ENCODE peak calls at places on chromosome 13, in six cellular contexts. One of them, this sample, is unnamed.

GRCh38 chr13:36344173-36344572 is 2.0 kb downstream of the SPART start:
- DNase-seq in right lobe of liver: no peak
- DNase-seq in lower lobe of right lung: no peak
- DNase-seq in ascending aorta: no peak
- DNase-seq in stomach: no peak
- DNase-seq in pancreas: no peak
- DNase-seq in this sample: no peak

GRCh38 chr13:57666554-57666953 is 35.0 kb downstream of the PCDH17 start:
- DNase-seq in pancreas: no peak
- DNase-seq in ascending aorta: no peak
- DNase-seq in stomach: no peak
- DNase-seq in lower lobe of right lung: no peak
- DNase-seq in right lobe of liver: no peak
- DNase-seq in this sample: no peak

GRCh38 chr13:98791611-98792010 is 39.1 kb upstream of the SLC15A1 start:
- DNase-seq in stomach: no peak
- DNase-seq in lower lobe of right lung: no peak
- DNase-seq in right lobe of liver: no peak
- DNase-seq in ascending aorta: no peak
- DNase-seq in pancreas: no peak
- DNase-seq in this sample: no peak

GRCh38 chr13:83752141-83752540 is 130.1 kb downstream of the SLITRK1 start:
- DNase-seq in right lobe of liver: no peak
- DNase-seq in ascending aorta: no peak
- DNase-seq in lower lobe of right lung: no peak
- DNase-seq in pancreas: no peak
- DNase-seq in stomach: no peak
- DNase-seq in this sample: no peak

GRCh38 chr13:42696191-42696590 is 85.2 kb upstream of the FAM216B start:
- DNase-seq in ascending aorta: no peak
- DNase-seq in stomach: no peak
- DNase-seq in lower lobe of right lung: no peak
- DNase-seq in right lobe of liver: no peak
- DNase-seq in pancreas: no peak
- DNase-seq in this sample: no peak

GRCh38 chr13:94157705-94158218 is 321.7 kb downstream of the DCT start:
- DNase-seq in right lobe of liver: no peak
- DNase-seq in lower lobe of right lung: no peak
- DNase-seq in ascending aorta: no peak
- DNase-seq in pancreas: no peak
- DNase-seq in stomach: no peak
- DNase-seq in this sample: no peak

GRCh38 chr13:60226507-60226906 is 62.8 kb upstream of the DIAPH3 start:
- DNase-seq in pancreas: peak; percentile 8
- DNase-seq in right lobe of liver: no peak
- DNase-seq in stomach: no peak
- DNase-seq in ascending aorta: no peak
- DNase-seq in lower lobe of right lung: no peak
- DNase-seq in this sample: no peak

GRCh38 chr13:45879666-45880065 is 28.1 kb upstream of the SIAH3 start:
- DNase-seq in stomach: peak; percentile 48
- DNase-seq in ascending aorta: no peak
- DNase-seq in lower lobe of right lung: no peak
- DNase-seq in pancreas: no peak
- DNase-seq in right lobe of liver: peak; percentile 66
- DNase-seq in this sample: peak; percentile 70

GRCh38 chr13:90239130-90239529 is 1108.4 kb upstream of the MIR17HG start:
- DNase-seq in stomach: no peak
- DNase-seq in right lobe of liver: no peak
- DNase-seq in ascending aorta: no peak
- DNase-seq in lower lobe of right lung: no peak
- DNase-seq in pancreas: no peak
- DNase-seq in this sample: no peak

GRCh38 chr13:51912091-51912490 is 50.3 kb downstream of the CCDC70 start:
- DNase-seq in stomach: peak; percentile 50
- DNase-seq in pancreas: peak; percentile 14
- DNase-seq in ascending aorta: no peak
- DNase-seq in right lobe of liver: no peak
- DNase-seq in lower lobe of right lung: no peak
- DNase-seq in this sample: no peak

GRCh38 chr13:98664047-98664446 is 87.1 kb upstream of the STK24 start:
- DNase-seq in pancreas: no peak
- DNase-seq in lower lobe of right lung: no peak
- DNase-seq in ascending aorta: no peak
- DNase-seq in right lobe of liver: peak; percentile 25
- DNase-seq in stomach: no peak
- DNase-seq in this sample: no peak

GRCh38 chr13:110991991-110992508 is 77.2 kb upstream of the ANKRD10 start:
- DNase-seq in right lobe of liver: no peak
- DNase-seq in lower lobe of right lung: no peak
- DNase-seq in pancreas: no peak
- DNase-seq in ascending aorta: no peak
- DNase-seq in stomach: no peak
- DNase-seq in this sample: no peak

GRCh38 chr13:40102854-40103253 is 447.4 kb downstream of the COG6 start:
- DNase-seq in pancreas: no peak
- DNase-seq in ascending aorta: no peak
- DNase-seq in stomach: peak; percentile 52
- DNase-seq in right lobe of liver: no peak
- DNase-seq in lower lobe of right lung: no peak
- DNase-seq in this sample: no peak

GRCh38 chr13:42497798-42498197 is 76.2 kb upstream of the TNFSF11 start:
- DNase-seq in lower lobe of right lung: no peak
- DNase-seq in stomach: no peak
- DNase-seq in right lobe of liver: no peak
- DNase-seq in pancreas: no peak
- DNase-seq in ascending aorta: no peak
- DNase-seq in this sample: no peak

GRCh38 chr13:103625194-103625593 is 559.0 kb upstream of the SLC10A2 start:
- DNase-seq in lower lobe of right lung: no peak
- DNase-seq in pancreas: no peak
- DNase-seq in ascending aorta: no peak
- DNase-seq in right lobe of liver: no peak
- DNase-seq in stomach: no peak
- DNase-seq in this sample: no peak

GRCh38 chr13:114070098-114070799 is 62.2 kb downstream of the RASA3 start:
- DNase-seq in right lobe of liver: no peak
- DNase-seq in pancreas: no peak
- DNase-seq in ascending aorta: no peak
- DNase-seq in lower lobe of right lung: peak; percentile 34
- DNase-seq in stomach: no peak
- DNase-seq in this sample: no peak

GRCh38 chr13:20404488-20405222 is 121.0 kb downstream of the CRYL1 start:
- DNase-seq in pancreas: no peak
- DNase-seq in lower lobe of right lung: no peak
- DNase-seq in stomach: peak; percentile 7
- DNase-seq in ascending aorta: no peak
- DNase-seq in right lobe of liver: no peak
- DNase-seq in this sample: no peak
- H3K4me1 ChIP-seq in pancreas: no peaks in the 10 kb centered on the region
- H3K4me1 ChIP-seq in lower lobe of right lung: no peaks in the 10 kb centered on the region
- H3K4me1 ChIP-seq in stomach: no peaks in the 10 kb centered on the region
- H3K4me1 ChIP-seq in ascending aorta: no peaks in the 10 kb centered on the region
- H3K4me1 ChIP-seq in right lobe of liver: no peaks in the 10 kb centered on the region
- H3K4me1 ChIP-seq in this sample: no peaks in the 10 kb centered on the region

GRCh38 chr13:19978830-19979437 is 20.4 kb downstream of the ZMYM2 start:
- DNase-seq in ascending aorta: no peak
- DNase-seq in stomach: no peak
- DNase-seq in right lobe of liver: no peak
- DNase-seq in lower lobe of right lung: no peak
- DNase-seq in pancreas: no peak
- DNase-seq in this sample: no peak
- H3K4me1 ChIP-seq in ascending aorta: no peaks in the 10 kb centered on the region
- H3K4me1 ChIP-seq in stomach: no peaks in the 10 kb centered on the region
- H3K4me1 ChIP-seq in right lobe of liver: no peaks in the 10 kb centered on the region
- H3K4me1 ChIP-seq in lower lobe of right lung: peaks cover 3% of the 10 kb centered on the region
- H3K4me1 ChIP-seq in pancreas: no peaks in the 10 kb centered on the region
- H3K4me1 ChIP-seq in this sample: peaks cover 6% of the 10 kb centered on the region

GRCh38 chr13:49300716-49301589 is 53.2 kb downstream of the CDADC1 start:
- DNase-seq in ascending aorta: no peak
- DNase-seq in lower lobe of right lung: peak; percentile 57
- DNase-seq in stomach: peak; percentile 41
- DNase-seq in pancreas: no peak
- DNase-seq in right lobe of liver: no peak
- DNase-seq in this sample: peak; percentile 66

GRCh38 chr13:49304356-49304755 is 56.6 kb downstream of the CDADC1 start:
- DNase-seq in pancreas: no peak
- DNase-seq in right lobe of liver: no peak
- DNase-seq in stomach: no peak
- DNase-seq in ascending aorta: no peak
- DNase-seq in lower lobe of right lung: no peak
- DNase-seq in this sample: no peak

GRCh38 chr13:49302222-49302621 is 54.5 kb downstream of the CDADC1 start:
- DNase-seq in stomach: no peak
- DNase-seq in lower lobe of right lung: no peak
- DNase-seq in right lobe of liver: no peak
- DNase-seq in ascending aorta: no peak
- DNase-seq in pancreas: no peak
- DNase-seq in this sample: no peak

GRCh38 chr13:49303533-49304252 is 56.0 kb downstream of the CDADC1 start:
- DNase-seq in ascending aorta: no peak
- DNase-seq in pancreas: peak; percentile 55
- DNase-seq in stomach: peak; percentile 71
- DNase-seq in lower lobe of right lung: no peak
- DNase-seq in right lobe of liver: peak; percentile 58
- DNase-seq in this sample: peak; percentile 24

DNA sequence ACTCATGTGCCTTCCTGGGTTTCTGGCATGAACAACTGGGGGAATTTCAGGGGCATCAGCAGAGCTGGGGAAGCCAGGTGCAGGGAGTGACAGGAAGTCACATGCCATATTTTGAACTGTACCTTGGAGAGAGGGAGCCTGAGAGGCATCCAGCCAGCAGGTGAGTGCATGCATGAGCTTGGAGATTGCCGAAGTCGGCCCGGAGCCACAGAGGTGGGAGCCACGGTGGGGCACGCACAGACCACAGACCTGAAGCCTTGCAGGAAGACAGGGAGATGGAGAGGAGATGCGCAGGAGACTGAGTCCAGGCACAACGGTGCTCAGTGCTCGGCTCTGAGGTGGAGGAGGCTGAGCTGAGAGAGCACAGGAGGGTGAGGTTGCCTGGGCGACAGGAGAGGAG is 55.1 kb downstream of the CDADC1 start:
- DNase-seq in stomach: peak; percentile 55
- DNase-seq in lower lobe of right lung: no peak
- DNase-seq in pancreas: no peak
- DNase-seq in ascending aorta: no peak
- DNase-seq in right lobe of liver: no peak
- DNase-seq in this sample: no peak
- H3K4me1 ChIP-seq in stomach: peaks cover 57% of the 10 kb centered on the region
- H3K4me1 ChIP-seq in lower lobe of right lung: peaks cover 23% of the 10 kb centered on the region
- H3K4me1 ChIP-seq in pancreas: no peaks in the 10 kb centered on the region
- H3K4me1 ChIP-seq in ascending aorta: peaks cover 9% of the 10 kb centered on the region
- H3K4me1 ChIP-seq in right lobe of liver: no peaks in the 10 kb centered on the region
- H3K4me1 ChIP-seq in this sample: peaks cover under 1% of the 10 kb centered on the region

GRCh38 chr13:48583859-48584311 is 51.0 kb upstream of the RCBTB2 start:
- DNase-seq in lower lobe of right lung: no peak
- DNase-seq in right lobe of liver: no peak
- DNase-seq in pancreas: no peak
- DNase-seq in stomach: no peak
- DNase-seq in ascending aorta: no peak
- DNase-seq in this sample: no peak
- H3K4me1 ChIP-seq in lower lobe of right lung: peaks cover 34% of the 10 kb centered on the region
- H3K4me1 ChIP-seq in right lobe of liver: peaks cover 8% of the 10 kb centered on the region
- H3K4me1 ChIP-seq in pancreas: peaks cover 10% of the 10 kb centered on the region
- H3K4me1 ChIP-seq in stomach: peaks cover 31% of the 10 kb centered on the region
- H3K4me1 ChIP-seq in ascending aorta: no peaks in the 10 kb centered on the region
- H3K4me1 ChIP-seq in this sample: peaks cover 4% of the 10 kb centered on the region

DNA sequence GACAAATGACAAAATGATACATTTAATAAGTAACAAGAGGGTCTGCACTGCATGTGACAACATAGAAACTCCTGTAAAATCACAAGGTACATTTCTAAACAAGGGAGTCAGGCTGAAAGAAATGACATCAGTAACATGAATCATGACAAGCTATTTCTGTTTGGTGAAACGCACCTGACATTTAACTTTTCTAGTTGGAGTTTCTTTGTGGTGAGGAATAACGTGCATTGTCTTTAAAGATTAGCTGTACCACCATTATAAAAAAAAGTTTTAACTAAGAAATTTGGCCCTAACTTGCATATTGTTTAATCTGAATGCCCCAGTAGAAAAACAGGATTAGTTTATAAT is 418.3 kb downstream of the KLF12 start:
- DNase-seq in stomach: no peak
- DNase-seq in right lobe of liver: no peak
- DNase-seq in lower lobe of right lung: no peak
- DNase-seq in ascending aorta: no peak
- DNase-seq in pancreas: no peak
- DNase-seq in this sample: no peak
- H3K4me1 ChIP-seq in stomach: peaks cover 8% of the 10 kb centered on the region
- H3K4me1 ChIP-seq in right lobe of liver: peaks cover 7% of the 10 kb centered on the region
- H3K4me1 ChIP-seq in lower lobe of right lung: peaks cover 5% of the 10 kb centered on the region
- H3K4me1 ChIP-seq in ascending aorta: no peaks in the 10 kb centered on the region
- H3K4me1 ChIP-seq in pancreas: peaks cover 3% of the 10 kb centered on the region
- H3K4me1 ChIP-seq in this sample: no peaks in the 10 kb centered on the region

GRCh38 chr13:33230178-33230881 is 55.2 kb downstream of the STARD13 start:
- DNase-seq in ascending aorta: no peak
- DNase-seq in lower lobe of right lung: no peak
- DNase-seq in right lobe of liver: no peak
- DNase-seq in stomach: no peak
- DNase-seq in pancreas: no peak
- DNase-seq in this sample: no peak
- H3K4me1 ChIP-seq in ascending aorta: no peaks in the 10 kb centered on the region
- H3K4me1 ChIP-seq in lower lobe of right lung: peaks cover 67% of the 10 kb centered on the region
- H3K4me1 ChIP-seq in right lobe of liver: peaks cover 33% of the 10 kb centered on the region
- H3K4me1 ChIP-seq in stomach: peaks cover 21% of the 10 kb centered on the region
- H3K4me1 ChIP-seq in pancreas: peaks cover 4% of the 10 kb centered on the region
- H3K4me1 ChIP-seq in this sample: peaks cover 26% of the 10 kb centered on the region

DNA sequence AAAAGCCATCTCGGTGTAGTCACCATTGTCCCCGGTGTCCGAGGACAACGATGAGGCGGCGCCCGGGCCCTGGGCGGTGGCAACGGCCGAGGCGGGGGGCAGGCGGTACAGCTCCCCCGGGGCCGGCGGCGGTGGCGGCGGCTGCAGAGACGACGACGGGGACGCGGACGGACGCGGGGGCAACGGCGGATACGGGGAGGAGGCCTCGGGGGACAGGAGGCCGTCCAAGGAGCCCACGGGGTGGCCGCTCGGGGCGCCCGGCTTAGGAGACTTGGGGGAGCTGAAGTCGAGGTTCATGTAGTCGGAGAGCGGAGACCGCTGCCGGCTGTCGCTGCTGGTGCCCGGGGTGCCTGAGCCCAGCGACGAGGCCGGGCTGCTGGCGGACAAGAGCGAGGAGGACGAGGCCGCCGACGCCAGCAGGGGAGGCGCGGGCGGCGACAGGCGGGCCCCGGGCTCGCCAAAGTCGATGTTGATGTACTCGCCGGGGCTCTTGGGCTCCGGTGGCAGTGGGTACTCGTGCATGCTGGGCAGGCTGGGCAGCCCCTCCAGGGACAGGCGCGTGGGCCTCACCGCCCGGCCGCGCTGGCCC is 3.5 kb downstream of the IRS2 start:
- DNase-seq in ascending aorta: no peak
- DNase-seq in pancreas: no peak
- DNase-seq in lower lobe of right lung: no peak
- DNase-seq in right lobe of liver: no peak
- DNase-seq in stomach: no peak
- DNase-seq in this sample: no peak
- H3K4me1 ChIP-seq in ascending aorta: peaks cover 24% of the 10 kb centered on the region
- H3K4me1 ChIP-seq in pancreas: peaks cover 9% of the 10 kb centered on the region
- H3K4me1 ChIP-seq in lower lobe of right lung: peaks cover 63% of the 10 kb centered on the region
- H3K4me1 ChIP-seq in right lobe of liver: peaks cover 34% of the 10 kb centered on the region
- H3K4me1 ChIP-seq in stomach: peaks cover 54% of the 10 kb centered on the region
- H3K4me1 ChIP-seq in this sample: peaks cover 37% of the 10 kb centered on the region

GRCh38 chr13:63629591-63629990 is 2213.9 kb upstream of the PCDH20 start:
- DNase-seq in stomach: no peak
- DNase-seq in ascending aorta: no peak
- DNase-seq in right lobe of liver: no peak
- DNase-seq in lower lobe of right lung: no peak
- DNase-seq in pancreas: no peak
- DNase-seq in this sample: no peak
- H3K4me1 ChIP-seq in stomach: no peaks in the 10 kb centered on the region
- H3K4me1 ChIP-seq in ascending aorta: no peaks in the 10 kb centered on the region
- H3K4me1 ChIP-seq in right lobe of liver: no peaks in the 10 kb centered on the region
- H3K4me1 ChIP-seq in lower lobe of right lung: no peaks in the 10 kb centered on the region
- H3K4me1 ChIP-seq in pancreas: no peaks in the 10 kb centered on the region
- H3K4me1 ChIP-seq in this sample: no peaks in the 10 kb centered on the region